ENCODE peak calls at places on chromosomes 16 and 17, in six cellular contexts. T, D, V, K, L and F are unnamed samples.

GRCh38 chr16:67202956-67203493 is 4.1 kb downstream of the ELMO3 start:
- DNase-seq in T (no peak), D (no peak), V (no peak), K (no peak), L (no peak), F (no peak)

GRCh38 chr16:62156971-62157370 is 120.7 kb upstream of the CDH8 start:
- DNase-seq in T (no peak), D (no peak), V (no peak), K (no peak), L (no peak), F (no peak)

GRCh38 chr17:78131172-78132085 is 858 bp downstream of the TMC8 start:
- DNase-seq in T (no peak), D (no peak), V (no peak), K (peak), L (peak), F (no peak)

GRCh38 chr17:21251611-21252010 is 1.6 kb downstream of the NATD1 start:
- DNase-seq in T (no peak), D (no peak), V (no peak), K (no peak), L (no peak), F (no peak)

GRCh38 chr16:27318399-27319256 is 4.9 kb downstream of the IL4R start:
- DNase-seq in T (peak), D (no peak), V (peak), K (no peak), L (no peak), F (no peak)

GRCh38 chr17:18877104-18877503 is 19.2 kb downstream of the PRPSAP2 start:
- DNase-seq in T (no peak), D (peak), V (peak), K (no peak), L (no peak), F (no peak)

GRCh38 chr17:49746791-49747490 is 17.0 kb downstream of the FAM117A start:
- DNase-seq in T (peak), D (no peak), V (no peak), K (no peak), L (peak), F (no peak)

GRCh38 chr17:19354123-19354522 is 8.4 kb downstream of the B9D1 start:
- DNase-seq in T (no peak), D (peak), V (peak), K (no peak), L (no peak), F (peak)

GRCh38 chr16:56277040-56277439 is 85.8 kb downstream of the GNAO1 start:
- DNase-seq in T (no peak), D (no peak), V (no peak), K (no peak), L (no peak), F (no peak)

GRCh38 chr17:55238931-55239297 is 25.8 kb upstream of the HLF start:
- DNase-seq in T (no peak), D (no peak), V (no peak), K (no peak), L (peak), F (no peak)

GRCh38 chr17:7748098-7748775 is 30.7 kb downstream of the DNAH2 start:
- DNase-seq in T (no peak), D (no peak), V (no peak), K (no peak), L (no peak), F (no peak)

GRCh38 chr16:87216824-87217205 is 100.4 kb downstream of the C16orf95 start:
- DNase-seq in T (no peak), D (no peak), V (peak), K (no peak), L (no peak), F (peak)

GRCh38 chr17:2837147-2837561 is 40.9 kb downstream of the RAP1GAP2 start:
- DNase-seq in T (peak), D (no peak), V (no peak), K (no peak), L (peak), F (no peak)